ENCODE peak calls at places on chromosomes 2 and 18, in five cellular contexts. O, E, F, U and K are unnamed samples.

GRCh38 chr2:191836853-191837769 is 9.8 kb downstream of the CAVIN2 start:
- DNase-seq in U (no peak), F (no peak), E (no peak), O (no peak), K (no peak)

GRCh38 chr18:13137939-13138821 is 80.4 kb upstream of the LDLRAD4 start:
- DNase-seq in U (no peak), O (peak), E (no peak), F (peak), K (peak)

GRCh38 chr18:3579701-3580100 is 129.7 kb downstream of the TGIF1 start:
- DNase-seq in E (no peak), U (no peak), F (no peak), O (no peak), K (no peak)

GRCh38 chr2:147559068-147559467 is 285.8 kb upstream of the ACVR2A start:
- DNase-seq in U (no peak), E (no peak), O (no peak), F (no peak), K (no peak)

GRCh38 chr2:44186800-44187199 is 18.1 kb downstream of the PPM1B start:
- DNase-seq in E (no peak), O (no peak), U (no peak), F (no peak), K (no peak)

GRCh38 chr2:241686322-241686648 is 330 bp downstream of the DTYMK start:
- DNase-seq in E (no peak), F (no peak), O (no peak), U (no peak), K (no peak)

GRCh38 chr2:204315236-204315662 is 230.0 kb upstream of the PARD3B start:
- DNase-seq in E (no peak), O (no peak), F (peak), U (no peak), K (no peak)

GRCh38 chr2:156459720-156460119 is 23.5 kb downstream of the GPD2 start:
- DNase-seq in F (no peak), U (no peak), E (no peak), O (no peak), K (no peak)

GRCh38 chr2:201768918-201769317 is 11.8 kb downstream of the ALS2 start:
- DNase-seq in E (no peak), U (no peak), F (no peak), O (no peak), K (no peak)

GRCh38 chr18:67513285-67513684 is 3.2 kb downstream of the DSEL start:
- DNase-seq in O (peak), U (no peak), F (no peak), E (no peak), K (no peak)

GRCh38 chr2:182248362-182248761 is 178.5 kb downstream of the PDE1A start:
- DNase-seq in F (no peak), O (no peak), U (no peak), E (no peak), K (no peak)

GRCh38 chr18:58514773-58515172 is 114.1 kb downstream of the ALPK2 start:
- DNase-seq in E (no peak), F (no peak), O (no peak), U (no peak), K (no peak)

GRCh38 chr2:13056259-13056843 is 339.6 kb downstream of the TRIB2 start:
- DNase-seq in U (no peak), O (no peak), F (no peak), E (no peak), K (no peak)

GRCh38 chr2:10332402-10333246 is 29.9 kb downstream of the HPCAL1 start:
- DNase-seq in E (no peak), F (no peak), O (no peak), U (no peak), K (no peak)

GRCh38 chr18:74284501-74285004 is 7.2 kb downstream of the CYB5A start:
- DNase-seq in O (no peak), E (no peak), F (peak), U (no peak), K (no peak)

GRCh38 chr2:152534460-152535131 is 182.7 kb downstream of the PRPF40A start:
- DNase-seq in U (no peak), O (no peak), E (no peak), F (no peak), K (no peak)

GRCh38 chr18:7817596-7817995 is 250.5 kb downstream of the PTPRM start:
- DNase-seq in E (no peak), U (no peak), O (no peak), F (no peak), K (no peak)

GRCh38 chr2:172864182-172864581 is 128.5 kb downstream of the RAPGEF4 start:
- DNase-seq in F (peak), E (no peak), O (peak), U (no peak), K (no peak)

GRCh38 chr18:50405582-50406271 is 30.9 kb downstream of the SKA1 start:
- DNase-seq in E (no peak), O (no peak), F (no peak), U (no peak), K (no peak)

GRCh38 chr2:58387701-58388100 is 146.6 kb upstream of the FANCL start:
- DNase-seq in O (no peak), E (no peak), U (no peak), F (no peak), K (no peak)

GRCh38 chr2:216222650-216223352 is 113.7 kb downstream of the XRCC5 start:
- DNase-seq in O (peak), E (no peak), F (no peak), U (no peak), K (no peak)

GRCh38 chr2:18788590-18788989 is 199.2 kb upstream of the NT5C1B start:
- DNase-seq in O (no peak), U (no peak), E (no peak), F (no peak), K (no peak)

GRCh38 chr18:63447066-63447465 is 24.8 kb upstream of the VPS4B start:
- DNase-seq in F (no peak), E (no peak), O (no peak), U (no peak), K (no peak)

GRCh38 chr2:159921752-159922404 is 123.9 kb upstream of the CD302 start:
- DNase-seq in E (no peak), F (peak), O (peak), U (peak), K (peak)

GRCh38 chr2:634041-634440 is 43.2 kb downstream of the TMEM18 start:
- DNase-seq in O (no peak), E (no peak), U (no peak), F (no peak), K (no peak)